ENCODE peak calls at places on chromosome 18, in nine cellular contexts. D, G, P, H, Y, R, C, U and T are unnamed samples.

GRCh38 chr18:13889661-13890060 is 25.7 kb downstream of the MC2R start:
- DNase-seq in U (no peak), D (no peak), P (no peak), Y (no peak), R (peak), H (no peak), C (no peak), G (no peak), T (no peak)

GRCh38 chr18:907171-907879 is 2.7 kb downstream of the ADCYAP1 start:
- DNase-seq in U (no peak), G (no peak), P (no peak), Y (no peak), C (no peak), D (peak), H (peak), R (no peak), T (no peak)

GRCh38 chr18:63307555-63308200 is 11.9 kb downstream of the BCL2 start:
- DNase-seq in H (no peak), D (no peak), P (no peak), Y (no peak), R (peak), U (no peak), G (no peak), C (no peak), T (no peak)

GRCh38 chr18:79988925-79989361 is 580 bp upstream of the TXNL4A start:
- DNase-seq in C (no peak), Y (no peak), H (no peak), P (peak), R (peak), U (no peak), G (no peak), D (peak), T (no peak)

GRCh38 chr18:76387608-76388007 is 107.4 kb downstream of the ZNF516 start:
- DNase-seq in R (no peak), G (no peak), H (no peak), Y (no peak), C (no peak), D (no peak), P (no peak), U (no peak), T (no peak)

GRCh38 chr18:63869851-63870250 is 17.7 kb upstream of the SERPINB2 start:
- DNase-seq in H (no peak), D (no peak), P (no peak), R (no peak), C (no peak), U (no peak), Y (no peak), G (no peak), T (no peak)

GRCh38 chr18:12908706-12909105 is 24.7 kb upstream of the PTPN2 start:
- DNase-seq in G (no peak), U (no peak), R (peak), D (no peak), C (no peak), H (no peak), P (no peak), Y (no peak), T (no peak)

GRCh38 chr18:63749489-63749888 is 25.7 kb upstream of the SERPINB7 start:
- DNase-seq in H (no peak), U (no peak), P (no peak), D (no peak), Y (no peak), G (no peak), R (no peak), C (no peak), T (no peak)

GRCh38 chr18:35619468-35619867 is 37.9 kb downstream of the GALNT1 start:
- DNase-seq in C (no peak), H (no peak), U (peak), G (no peak), Y (no peak), P (no peak), D (no peak), R (peak), T (no peak)

GRCh38 chr18:77061946-77062517 is 70.6 kb downstream of the MBP start:
- DNase-seq in P (no peak), C (no peak), H (peak), R (no peak), U (no peak), D (no peak), Y (no peak), G (no peak), T (no peak)

GRCh38 chr18:12281861-12282260 is 26.2 kb upstream of the TUBB6 start:
- DNase-seq in G (no peak), H (no peak), Y (no peak), R (peak), C (no peak), P (no peak), D (no peak), U (no peak), T (no peak)